ENCODE peak calls at places on chromosomes 6 and 20, in eight cellular contexts. B is stimulated activated CD4-positive, alpha-beta T cell treated with anti-CD3 and anti-CD28 coated beads, Interleukin-15, amount 100 ng/mL, for 24 hours; E is tibial artery; Y is activated CD4-positive, alpha-beta T cell treated with anti-CD3 and anti-CD28 coated beads, Interleukin-2, amount 50 U/mL, for 1 hour; H is OCI-LY7; D is Peyer's patch; C is uterus; M is stimulated activated naive CD4-positive, alpha-beta T cell. K is an unnamed sample.

GRCh38 chr20:19893356-19893755 is 123.8 kb upstream of the NAA20 start:
- DNase-seq in B (no peak), E (no peak), Y (no peak), H (no peak), D (no peak), C (no peak), M (no peak), K (no peak)

GRCh38 chr6:143099647-143100046 is 39.0 kb downstream of the AIG1 start:
- DNase-seq in B (no peak), E (no peak), Y (no peak), H (no peak), D (no peak), C (no peak), M (no peak), K (no peak)

GRCh38 chr6:85660181-85660611 is 17.5 kb upstream of the SYNCRIP start:
- DNase-seq in B (no peak), E (no peak), Y (no peak), H (no peak), D (no peak), C (no peak), M (no peak), K (no peak)

GRCh38 chr6:170291271-170292110 is 613 bp upstream of the DLL1 start:
- DNase-seq in B (peak), E (peak), Y (peak), H (peak), D (peak), C (peak), M (peak), K (no peak)

GRCh38 chr6:78533426-78533825 is 333.9 kb upstream of the IRAK1BP1 start:
- DNase-seq in B (no peak), E (no peak), Y (no peak), H (no peak), D (no peak), C (no peak), M (no peak), K (no peak)

GRCh38 chr20:34642009-34642408 is 34.9 kb downstream of the PIGU start:
- DNase-seq in B (no peak), E (no peak), Y (no peak), H (no peak), D (no peak), C (no peak), M (no peak), K (no peak)

GRCh38 chr20:17281478-17281877 is 54.6 kb downstream of the PCSK2 start:
- DNase-seq in B (peak), E (no peak), Y (no peak), H (peak), D (no peak), C (no peak), M (no peak), K (peak)

GRCh38 chr6:145690969-145691368 is 44.4 kb downstream of the EPM2A start:
- DNase-seq in B (no peak), E (no peak), Y (no peak), H (no peak), D (no peak), C (no peak), M (no peak), K (no peak)

GRCh38 chr6:101706576-101706975 is 313.1 kb downstream of the GRIK2 start:
- DNase-seq in B (no peak), E (no peak), Y (no peak), H (no peak), D (no peak), C (no peak), M (no peak), K (no peak)

GRCh38 chr6:150635906-150636514 is 36.3 kb downstream of the PLEKHG1 start:
- DNase-seq in B (no peak), E (no peak), Y (no peak), H (no peak), D (no peak), C (no peak), M (no peak), K (no peak)